ENCODE peak calls at places on chromosomes 12 and 14, in nine cellular contexts. One of them, this sample, is unnamed.

GRCh38 chr14:75833326-75834020 is 148.3 kb downstream of the TGFB3 start:
- DNase-seq in fibroblast of villous mesenchyme: no peak
- DNase-seq in activated CD8-positive, alpha-beta T cell treated with anti-CD3 and anti-CD28 coated beads for 36 hours: no peak
- DNase-seq in glutamatergic neuron: no peak
- DNase-seq in suprapubic skin: no peak
- DNase-seq in tibial nerve: no peak
- DNase-seq in pancreas: no peak
- DNase-seq in natural killer cell: no peak
- DNase-seq in progenitor cell of endocrine pancreas: no peak
- DNase-seq in this sample: no peak

GRCh38 chr12:6276936-6277615 is 33.4 kb upstream of the PLEKHG6 start:
- DNase-seq in fibroblast of villous mesenchyme: no peak
- DNase-seq in activated CD8-positive, alpha-beta T cell treated with anti-CD3 and anti-CD28 coated beads for 36 hours: no peak
- DNase-seq in glutamatergic neuron: no peak
- DNase-seq in suprapubic skin: no peak
- DNase-seq in tibial nerve: no peak
- DNase-seq in pancreas: no peak
- DNase-seq in natural killer cell: no peak
- DNase-seq in progenitor cell of endocrine pancreas: no peak
- DNase-seq in this sample: no peak

GRCh38 chr14:96399405-96399804 is 7.5 kb downstream of the AK7 start:
- DNase-seq in fibroblast of villous mesenchyme: no peak
- DNase-seq in activated CD8-positive, alpha-beta T cell treated with anti-CD3 and anti-CD28 coated beads for 36 hours: no peak
- DNase-seq in glutamatergic neuron: no peak
- DNase-seq in suprapubic skin: no peak
- DNase-seq in tibial nerve: no peak
- DNase-seq in pancreas: no peak
- DNase-seq in natural killer cell: no peak
- DNase-seq in progenitor cell of endocrine pancreas: no peak
- DNase-seq in this sample: no peak

GRCh38 chr12:118059645-118060275 is 1.2 kb downstream of the WSB2 start:
- DNase-seq in fibroblast of villous mesenchyme: peak
- DNase-seq in activated CD8-positive, alpha-beta T cell treated with anti-CD3 and anti-CD28 coated beads for 36 hours: no peak
- DNase-seq in glutamatergic neuron: no peak
- DNase-seq in suprapubic skin: no peak
- DNase-seq in tibial nerve: no peak
- DNase-seq in pancreas: no peak
- DNase-seq in natural killer cell: no peak
- DNase-seq in progenitor cell of endocrine pancreas: no peak
- DNase-seq in this sample: no peak

GRCh38 chr12:120598674-120599463 is 17.7 kb upstream of the POP5 start:
- DNase-seq in fibroblast of villous mesenchyme: peak
- DNase-seq in activated CD8-positive, alpha-beta T cell treated with anti-CD3 and anti-CD28 coated beads for 36 hours: no peak
- DNase-seq in glutamatergic neuron: no peak
- DNase-seq in suprapubic skin: no peak
- DNase-seq in tibial nerve: no peak
- DNase-seq in pancreas: no peak
- DNase-seq in natural killer cell: no peak
- DNase-seq in progenitor cell of endocrine pancreas: no peak
- DNase-seq in this sample: no peak

GRCh38 chr14:34711169-34711568 is 3.2 kb downstream of the CFL2 start:
- DNase-seq in fibroblast of villous mesenchyme: peak
- DNase-seq in activated CD8-positive, alpha-beta T cell treated with anti-CD3 and anti-CD28 coated beads for 36 hours: no peak
- DNase-seq in glutamatergic neuron: no peak
- DNase-seq in suprapubic skin: no peak
- DNase-seq in tibial nerve: peak
- DNase-seq in pancreas: no peak
- DNase-seq in natural killer cell: no peak
- DNase-seq in progenitor cell of endocrine pancreas: no peak
- DNase-seq in this sample: peak

GRCh38 chr12:13442457-13442856 is 245.9 kb downstream of the EMP1 start:
- DNase-seq in fibroblast of villous mesenchyme: no peak
- DNase-seq in activated CD8-positive, alpha-beta T cell treated with anti-CD3 and anti-CD28 coated beads for 36 hours: no peak
- DNase-seq in glutamatergic neuron: no peak
- DNase-seq in suprapubic skin: no peak
- DNase-seq in tibial nerve: no peak
- DNase-seq in pancreas: no peak
- DNase-seq in natural killer cell: no peak
- DNase-seq in progenitor cell of endocrine pancreas: no peak
- DNase-seq in this sample: no peak

GRCh38 chr12:64181504-64182291 is 40.4 kb downstream of the KICS2 start:
- DNase-seq in fibroblast of villous mesenchyme: peak
- DNase-seq in activated CD8-positive, alpha-beta T cell treated with anti-CD3 and anti-CD28 coated beads for 36 hours: no peak
- DNase-seq in glutamatergic neuron: no peak
- DNase-seq in suprapubic skin: no peak
- DNase-seq in tibial nerve: peak
- DNase-seq in pancreas: peak
- DNase-seq in natural killer cell: no peak
- DNase-seq in progenitor cell of endocrine pancreas: no peak
- DNase-seq in this sample: peak

GRCh38 chr12:108955225-108955835 is 65.5 kb downstream of the SVOP start:
- DNase-seq in fibroblast of villous mesenchyme: no peak
- DNase-seq in activated CD8-positive, alpha-beta T cell treated with anti-CD3 and anti-CD28 coated beads for 36 hours: no peak
- DNase-seq in glutamatergic neuron: no peak
- DNase-seq in suprapubic skin: no peak
- DNase-seq in tibial nerve: no peak
- DNase-seq in pancreas: no peak
- DNase-seq in natural killer cell: no peak
- DNase-seq in progenitor cell of endocrine pancreas: no peak
- DNase-seq in this sample: no peak

GRCh38 chr12:38761636-38762342 is 143.6 kb downstream of the CPNE8 start:
- DNase-seq in fibroblast of villous mesenchyme: no peak
- DNase-seq in activated CD8-positive, alpha-beta T cell treated with anti-CD3 and anti-CD28 coated beads for 36 hours: no peak
- DNase-seq in glutamatergic neuron: no peak
- DNase-seq in suprapubic skin: no peak
- DNase-seq in tibial nerve: no peak
- DNase-seq in pancreas: no peak
- DNase-seq in natural killer cell: no peak
- DNase-seq in progenitor cell of endocrine pancreas: no peak
- DNase-seq in this sample: no peak

GRCh38 chr14:90553921-90554336 is 157.1 kb downstream of the CALM1 start:
- DNase-seq in fibroblast of villous mesenchyme: no peak
- DNase-seq in activated CD8-positive, alpha-beta T cell treated with anti-CD3 and anti-CD28 coated beads for 36 hours: no peak
- DNase-seq in glutamatergic neuron: no peak
- DNase-seq in suprapubic skin: no peak
- DNase-seq in tibial nerve: no peak
- DNase-seq in pancreas: no peak
- DNase-seq in natural killer cell: no peak
- DNase-seq in progenitor cell of endocrine pancreas: no peak
- DNase-seq in this sample: no peak

GRCh38 chr12:118036672-118037411 is 20.3 kb downstream of the RFC5 start:
- DNase-seq in fibroblast of villous mesenchyme: no peak
- DNase-seq in activated CD8-positive, alpha-beta T cell treated with anti-CD3 and anti-CD28 coated beads for 36 hours: no peak
- DNase-seq in glutamatergic neuron: no peak
- DNase-seq in suprapubic skin: no peak
- DNase-seq in tibial nerve: no peak
- DNase-seq in pancreas: no peak
- DNase-seq in natural killer cell: no peak
- DNase-seq in progenitor cell of endocrine pancreas: no peak
- DNase-seq in this sample: no peak

GRCh38 chr14:73613419-73613963 is 1.2 kb downstream of the ACOT6 start:
- DNase-seq in fibroblast of villous mesenchyme: no peak
- DNase-seq in activated CD8-positive, alpha-beta T cell treated with anti-CD3 and anti-CD28 coated beads for 36 hours: no peak
- DNase-seq in glutamatergic neuron: no peak
- DNase-seq in suprapubic skin: no peak
- DNase-seq in tibial nerve: no peak
- DNase-seq in pancreas: no peak
- DNase-seq in natural killer cell: no peak
- DNase-seq in progenitor cell of endocrine pancreas: no peak
- DNase-seq in this sample: no peak

GRCh38 chr12:78470354-78471195 is 394.0 kb upstream of the SYT1 start:
- DNase-seq in fibroblast of villous mesenchyme: peak
- DNase-seq in activated CD8-positive, alpha-beta T cell treated with anti-CD3 and anti-CD28 coated beads for 36 hours: peak
- DNase-seq in glutamatergic neuron: peak
- DNase-seq in suprapubic skin: no peak
- DNase-seq in tibial nerve: peak
- DNase-seq in pancreas: no peak
- DNase-seq in natural killer cell: no peak
- DNase-seq in progenitor cell of endocrine pancreas: no peak
- DNase-seq in this sample: no peak

GRCh38 chr12:39010406-39010805 is 105.0 kb upstream of the CPNE8 start:
- DNase-seq in fibroblast of villous mesenchyme: no peak
- DNase-seq in activated CD8-positive, alpha-beta T cell treated with anti-CD3 and anti-CD28 coated beads for 36 hours: no peak
- DNase-seq in glutamatergic neuron: no peak
- DNase-seq in suprapubic skin: no peak
- DNase-seq in tibial nerve: no peak
- DNase-seq in pancreas: no peak
- DNase-seq in natural killer cell: no peak
- DNase-seq in progenitor cell of endocrine pancreas: no peak
- DNase-seq in this sample: no peak

GRCh38 chr12:122980192-122981035 is at the start of gene ARL6IP4:
- DNase-seq in fibroblast of villous mesenchyme: peak
- DNase-seq in activated CD8-positive, alpha-beta T cell treated with anti-CD3 and anti-CD28 coated beads for 36 hours: peak
- DNase-seq in glutamatergic neuron: peak
- DNase-seq in suprapubic skin: no peak
- DNase-seq in tibial nerve: no peak
- DNase-seq in pancreas: no peak
- DNase-seq in natural killer cell: peak
- DNase-seq in progenitor cell of endocrine pancreas: peak
- DNase-seq in this sample: no peak

GRCh38 chr14:100428727-100429126 is 105.6 kb downstream of the SLC25A47 start:
- DNase-seq in fibroblast of villous mesenchyme: peak
- DNase-seq in activated CD8-positive, alpha-beta T cell treated with anti-CD3 and anti-CD28 coated beads for 36 hours: no peak
- DNase-seq in glutamatergic neuron: no peak
- DNase-seq in suprapubic skin: no peak
- DNase-seq in tibial nerve: no peak
- DNase-seq in pancreas: no peak
- DNase-seq in natural killer cell: no peak
- DNase-seq in progenitor cell of endocrine pancreas: no peak
- DNase-seq in this sample: no peak

GRCh38 chr12:106358410-106359241 is 1.1 kb downstream of the POLR3B start:
- DNase-seq in fibroblast of villous mesenchyme: peak
- DNase-seq in activated CD8-positive, alpha-beta T cell treated with anti-CD3 and anti-CD28 coated beads for 36 hours: no peak
- DNase-seq in glutamatergic neuron: no peak
- DNase-seq in suprapubic skin: no peak
- DNase-seq in tibial nerve: no peak
- DNase-seq in pancreas: no peak
- DNase-seq in natural killer cell: no peak
- DNase-seq in progenitor cell of endocrine pancreas: no peak
- DNase-seq in this sample: no peak

GRCh38 chr14:64465856-64466554 is 706 bp downstream of the AKAP5 start:
- DNase-seq in fibroblast of villous mesenchyme: peak
- DNase-seq in activated CD8-positive, alpha-beta T cell treated with anti-CD3 and anti-CD28 coated beads for 36 hours: no peak
- DNase-seq in glutamatergic neuron: no peak
- DNase-seq in suprapubic skin: no peak
- DNase-seq in tibial nerve: peak
- DNase-seq in pancreas: no peak
- DNase-seq in natural killer cell: no peak
- DNase-seq in progenitor cell of endocrine pancreas: no peak
- DNase-seq in this sample: peak
- TF ChIP-seq CTCF in fibroblast of villous mesenchyme: peak
- TF ChIP-seq CTCF in activated CD8-positive, alpha-beta T cell treated with anti-CD3 and anti-CD28 coated beads for 36 hours: no peak
- TF ChIP-seq CTCF in glutamatergic neuron: no peak
- TF ChIP-seq CTCF in suprapubic skin: peak
- TF ChIP-seq CTCF in tibial nerve: no peak
- TF ChIP-seq CTCF in pancreas: no peak
- TF ChIP-seq CTCF in natural killer cell: no peak
- TF ChIP-seq CTCF in progenitor cell of endocrine pancreas: peak
- TF ChIP-seq CTCF in this sample: peak

GRCh38 chr14:46490150-46490769 is 161.3 kb downstream of the RPL10L start:
- DNase-seq in fibroblast of villous mesenchyme: no peak
- DNase-seq in activated CD8-positive, alpha-beta T cell treated with anti-CD3 and anti-CD28 coated beads for 36 hours: peak
- DNase-seq in glutamatergic neuron: no peak
- DNase-seq in suprapubic skin: no peak
- DNase-seq in tibial nerve: no peak
- DNase-seq in pancreas: no peak
- DNase-seq in natural killer cell: no peak
- DNase-seq in progenitor cell of endocrine pancreas: no peak
- DNase-seq in this sample: no peak
- TF ChIP-seq CTCF in fibroblast of villous mesenchyme: no peak
- TF ChIP-seq CTCF in activated CD8-positive, alpha-beta T cell treated with anti-CD3 and anti-CD28 coated beads for 36 hours: peak
- TF ChIP-seq CTCF in glutamatergic neuron: peak
- TF ChIP-seq CTCF in suprapubic skin: no peak
- TF ChIP-seq CTCF in tibial nerve: no peak
- TF ChIP-seq CTCF in pancreas: no peak
- TF ChIP-seq CTCF in natural killer cell: no peak
- TF ChIP-seq CTCF in progenitor cell of endocrine pancreas: peak
- TF ChIP-seq CTCF in this sample: no peak

GRCh38 chr12:80943345-80943744 is 5.6 kb upstream of the LIN7A start:
- DNase-seq in fibroblast of villous mesenchyme: no peak
- DNase-seq in activated CD8-positive, alpha-beta T cell treated with anti-CD3 and anti-CD28 coated beads for 36 hours: no peak
- DNase-seq in glutamatergic neuron: no peak
- DNase-seq in suprapubic skin: no peak
- DNase-seq in tibial nerve: no peak
- DNase-seq in pancreas: no peak
- DNase-seq in natural killer cell: no peak
- DNase-seq in progenitor cell of endocrine pancreas: no peak
- DNase-seq in this sample: no peak

GRCh38 chr12:80941916-80942315 is 4.2 kb upstream of the LIN7A start:
- DNase-seq in fibroblast of villous mesenchyme: no peak
- DNase-seq in activated CD8-positive, alpha-beta T cell treated with anti-CD3 and anti-CD28 coated beads for 36 hours: no peak
- DNase-seq in glutamatergic neuron: no peak
- DNase-seq in suprapubic skin: no peak
- DNase-seq in tibial nerve: no peak
- DNase-seq in pancreas: no peak
- DNase-seq in natural killer cell: no peak
- DNase-seq in progenitor cell of endocrine pancreas: no peak
- DNase-seq in this sample: no peak

GRCh38 chr12:80946591-80946990 is 8.9 kb upstream of the LIN7A start:
- DNase-seq in fibroblast of villous mesenchyme: no peak
- DNase-seq in activated CD8-positive, alpha-beta T cell treated with anti-CD3 and anti-CD28 coated beads for 36 hours: no peak
- DNase-seq in glutamatergic neuron: no peak
- DNase-seq in suprapubic skin: no peak
- DNase-seq in tibial nerve: no peak
- DNase-seq in pancreas: no peak
- DNase-seq in natural killer cell: no peak
- DNase-seq in progenitor cell of endocrine pancreas: no peak
- DNase-seq in this sample: no peak
- TF ChIP-seq CTCF in fibroblast of villous mesenchyme: peak
- TF ChIP-seq CTCF in activated CD8-positive, alpha-beta T cell treated with anti-CD3 and anti-CD28 coated beads for 36 hours: no peak
- TF ChIP-seq CTCF in glutamatergic neuron: no peak
- TF ChIP-seq CTCF in suprapubic skin: no peak
- TF ChIP-seq CTCF in tibial nerve: no peak
- TF ChIP-seq CTCF in pancreas: no peak
- TF ChIP-seq CTCF in natural killer cell: no peak
- TF ChIP-seq CTCF in progenitor cell of endocrine pancreas: peak
- TF ChIP-seq CTCF in this sample: peak

GRCh38 chr14:54480830-54481562 is 7.8 kb downstream of the GMFB start:
- DNase-seq in fibroblast of villous mesenchyme: no peak
- DNase-seq in activated CD8-positive, alpha-beta T cell treated with anti-CD3 and anti-CD28 coated beads for 36 hours: no peak
- DNase-seq in glutamatergic neuron: no peak
- DNase-seq in suprapubic skin: no peak
- DNase-seq in tibial nerve: no peak
- DNase-seq in pancreas: no peak
- DNase-seq in natural killer cell: no peak
- DNase-seq in progenitor cell of endocrine pancreas: no peak
- DNase-seq in this sample: no peak
- TF ChIP-seq CTCF in fibroblast of villous mesenchyme: no peak
- TF ChIP-seq CTCF in activated CD8-positive, alpha-beta T cell treated with anti-CD3 and anti-CD28 coated beads for 36 hours: no peak
- TF ChIP-seq CTCF in glutamatergic neuron: no peak
- TF ChIP-seq CTCF in suprapubic skin: no peak
- TF ChIP-seq CTCF in tibial nerve: no peak
- TF ChIP-seq CTCF in pancreas: no peak
- TF ChIP-seq CTCF in natural killer cell: no peak
- TF ChIP-seq CTCF in progenitor cell of endocrine pancreas: no peak
- TF ChIP-seq CTCF in this sample: no peak

This sample was measured in AG04450.